ENCODE peak calls at places on chromosomes 6 and 20, in four cellular contexts. One of them, this sample, is unnamed.

GRCh38 chr6:99349620-99350141 is at the start of gene FAXC:
- DNase-seq in HepG2: peak; percentile 9
- DNase-seq in H1: peak; percentile 81
- DNase-seq in GM12878: no peak
- DNase-seq in this sample: no peak

GRCh38 chr6:158608221-158608620 is 36.3 kb downstream of the DYNLT1 start:
- DNase-seq in HepG2: no peak
- DNase-seq in H1: no peak
- DNase-seq in GM12878: no peak
- DNase-seq in this sample: no peak

GRCh38 chr20:15842872-15843271 is 730.4 kb downstream of the KIF16B start:
- DNase-seq in HepG2: no peak
- DNase-seq in H1: no peak
- DNase-seq in GM12878: no peak
- DNase-seq in this sample: no peak

GRCh38 chr6:118325220-118325860 is 222.8 kb upstream of the PLN start:
- DNase-seq in HepG2: no peak
- DNase-seq in H1: no peak
- DNase-seq in GM12878: no peak
- DNase-seq in this sample: no peak

GRCh38 chr20:39853664-39854063 is 835.4 kb downstream of the MAFB start:
- DNase-seq in HepG2: no peak
- DNase-seq in H1: peak; percentile 52
- DNase-seq in GM12878: peak; percentile 24
- DNase-seq in this sample: peak; percentile 64

GRCh38 chr20:21704408-21705385 is 767 bp upstream of the PAX1 start:
- DNase-seq in HepG2: no peak
- DNase-seq in H1: no peak
- DNase-seq in GM12878: no peak
- DNase-seq in this sample: no peak

GRCh38 chr20:17471606-17472187 is 59.5 kb downstream of the BFSP1 start:
- DNase-seq in HepG2: no peak
- DNase-seq in H1: peak; percentile 41
- DNase-seq in GM12878: no peak
- DNase-seq in this sample: no peak

GRCh38 chr6:39169448-39170344 is 54.7 kb upstream of the SAYSD1 start:
- DNase-seq in HepG2: no peak
- DNase-seq in H1: no peak
- DNase-seq in GM12878: no peak
- DNase-seq in this sample: no peak

GRCh38 chr20:32510120-32510600 is 75.0 kb downstream of the NOL4L start:
- DNase-seq in HepG2: no peak
- DNase-seq in H1: no peak
- DNase-seq in GM12878: no peak
- DNase-seq in this sample: no peak

GRCh38 chr6:93418448-93419303 is 683 bp downstream of the EPHA7 start:
- DNase-seq in HepG2: no peak
- DNase-seq in H1: peak; percentile 79
- DNase-seq in GM12878: no peak
- DNase-seq in this sample: no peak

GRCh38 chr6:25384234-25384633 is 105.1 kb downstream of the CARMIL1 start:
- DNase-seq in HepG2: no peak
- DNase-seq in H1: no peak
- DNase-seq in GM12878: no peak
- DNase-seq in this sample: no peak

GRCh38 chr6:149840345-149841075 is 23.6 kb downstream of the LRP11 start:
- DNase-seq in HepG2: peak; percentile 82
- DNase-seq in H1: peak; percentile 84
- DNase-seq in GM12878: no peak
- DNase-seq in this sample: no peak

DNA sequence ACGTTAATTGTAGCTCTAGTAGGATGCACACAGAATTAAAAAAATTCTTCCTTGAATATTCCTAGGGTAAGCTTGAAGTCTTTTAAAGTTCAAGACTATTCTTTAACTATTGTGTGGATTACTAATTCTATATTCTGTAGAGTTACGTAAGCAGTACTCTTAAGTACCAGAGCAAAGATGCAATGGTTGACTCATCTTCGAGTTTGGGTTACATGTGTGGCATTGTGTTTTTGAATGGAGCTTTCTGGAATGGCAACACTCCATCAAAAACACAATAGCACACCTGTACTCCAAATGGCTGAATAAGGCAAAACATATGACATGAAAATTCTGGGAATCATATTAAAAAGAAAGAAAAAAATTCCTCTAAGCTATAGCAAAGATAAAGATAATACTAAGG is 33.5 kb upstream of the CEP162 start:
- DNase-seq in HepG2: no peak
- DNase-seq in H1: no peak
- DNase-seq in GM12878: no peak
- DNase-seq in this sample: no peak
- TF ChIP-seq SUZ12 in HepG2: no peak
- TF ChIP-seq SUZ12 in H1: no peak
- TF ChIP-seq SUZ12 in GM12878: no peak
- TF ChIP-seq SUZ12 in this sample: no peak

GRCh38 chr6:52537001-52537753 is 39.7 kb downstream of the TRAM2 start:
- DNase-seq in HepG2: no peak
- DNase-seq in H1: no peak
- DNase-seq in GM12878: peak; percentile 92
- DNase-seq in this sample: no peak
- H3K4me1 ChIP-seq in HepG2: peaks cover 60% of the 10 kb centered on the region
- H3K4me1 ChIP-seq in H1: peaks cover 11% of the 10 kb centered on the region
- H3K4me1 ChIP-seq in GM12878: peaks cover 42% of the 10 kb centered on the region
- H3K4me1 ChIP-seq in this sample: peaks cover 5% of the 10 kb centered on the region

GRCh38 chr20:52103911-52104545 is 87.6 kb downstream of the ZFP64 start:
- DNase-seq in HepG2: no peak
- DNase-seq in H1: peak; percentile 70
- DNase-seq in GM12878: no peak
- DNase-seq in this sample: peak; percentile 56

GRCh38 chr20:52102559-52102958 is 89.0 kb downstream of the ZFP64 start:
- DNase-seq in HepG2: no peak
- DNase-seq in H1: no peak
- DNase-seq in GM12878: no peak
- DNase-seq in this sample: no peak

GRCh38 chr20:52104546-52105044 is 87.0 kb downstream of the ZFP64 start:
- DNase-seq in HepG2: no peak
- DNase-seq in H1: peak; percentile 86
- DNase-seq in GM12878: no peak
- DNase-seq in this sample: peak; percentile 56

GRCh38 chr20:52102126-52102525 is 89.5 kb downstream of the ZFP64 start:
- DNase-seq in HepG2: no peak
- DNase-seq in H1: no peak
- DNase-seq in GM12878: no peak
- DNase-seq in this sample: no peak

GRCh38 chr20:52103469-52103910 is 88.1 kb downstream of the ZFP64 start:
- DNase-seq in HepG2: no peak
- DNase-seq in H1: peak; percentile 69
- DNase-seq in GM12878: no peak
- DNase-seq in this sample: peak; percentile 25
- TF ChIP-seq SUZ12 in HepG2: no peak
- TF ChIP-seq SUZ12 in H1: no peak
- TF ChIP-seq SUZ12 in GM12878: no peak
- TF ChIP-seq SUZ12 in this sample: no peak

GRCh38 chr20:19935842-19936241 is 81.3 kb upstream of the NAA20 start:
- DNase-seq in HepG2: no peak
- DNase-seq in H1: no peak
- DNase-seq in GM12878: no peak
- DNase-seq in this sample: no peak
- H3K4me1 ChIP-seq in HepG2: peaks cover 30% of the 10 kb centered on the region
- H3K4me1 ChIP-seq in H1: peaks cover 3% of the 10 kb centered on the region
- H3K4me1 ChIP-seq in GM12878: peaks cover 23% of the 10 kb centered on the region
- H3K4me1 ChIP-seq in this sample: no peaks in the 10 kb centered on the region

GRCh38 chr6:124590001-124590400 is 372.2 kb upstream of the RNF217 start:
- DNase-seq in HepG2: no peak
- DNase-seq in H1: no peak
- DNase-seq in GM12878: no peak
- DNase-seq in this sample: no peak
- TF ChIP-seq SUZ12 in HepG2: no peak
- TF ChIP-seq SUZ12 in H1: no peak
- TF ChIP-seq SUZ12 in GM12878: no peak
- TF ChIP-seq SUZ12 in this sample: no peak

DNA sequence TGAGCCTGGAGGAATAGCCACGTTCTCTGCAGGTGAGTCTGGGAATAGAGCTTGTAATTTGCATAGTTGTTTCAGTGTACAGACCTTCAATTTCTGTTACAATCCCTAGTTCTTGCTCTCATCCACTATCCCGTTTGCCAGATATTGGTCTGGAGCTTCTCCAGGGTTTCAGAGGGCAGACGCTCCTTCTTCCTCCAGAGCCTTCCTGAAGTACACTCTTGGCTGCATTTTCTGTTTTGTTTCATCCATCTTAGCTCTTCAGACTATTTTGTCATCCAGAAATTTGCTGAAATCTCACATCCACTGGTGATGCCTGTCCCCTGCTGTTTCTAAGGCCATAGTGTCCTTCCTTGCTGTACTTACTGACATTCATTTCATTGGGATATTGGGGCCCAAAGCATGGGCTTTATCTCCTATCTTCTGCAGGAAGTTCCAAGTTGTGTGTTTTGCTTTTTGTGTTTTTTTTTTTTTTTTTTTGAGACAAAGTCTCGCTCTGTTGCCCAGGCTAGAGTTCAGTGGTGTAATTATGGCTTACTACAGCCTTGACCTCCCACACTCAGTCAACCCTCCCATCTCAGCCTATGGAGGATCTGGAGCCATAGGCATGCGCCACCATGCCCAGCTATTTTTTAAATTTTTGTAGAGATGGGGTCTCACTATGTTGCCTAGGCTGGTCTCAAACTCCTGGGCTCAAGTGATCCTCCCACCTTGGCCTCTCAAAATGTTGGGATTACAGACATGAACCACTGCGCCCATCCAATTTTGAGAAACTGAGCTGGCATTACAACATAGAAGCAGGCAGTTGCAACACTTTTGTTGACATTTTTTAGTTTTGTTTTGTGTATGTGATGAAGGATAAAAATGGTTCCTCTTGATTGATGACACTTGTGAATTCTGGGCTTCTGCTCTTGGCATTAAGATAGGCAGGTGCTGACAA is 18.8 kb downstream of the CDS2 start:
- DNase-seq in HepG2: no peak
- DNase-seq in H1: no peak
- DNase-seq in GM12878: no peak
- DNase-seq in this sample: no peak
- H3K4me1 ChIP-seq in HepG2: peaks cover 100% of the 10 kb centered on the region
- H3K4me1 ChIP-seq in H1: no peaks in the 10 kb centered on the region
- H3K4me1 ChIP-seq in GM12878: peaks cover 35% of the 10 kb centered on the region
- H3K4me1 ChIP-seq in this sample: peaks cover 6% of the 10 kb centered on the region

GRCh38 chr6:10564975-10565374 is 43.8 kb downstream of the GCNT2 start:
- DNase-seq in HepG2: no peak
- DNase-seq in H1: no peak
- DNase-seq in GM12878: no peak
- DNase-seq in this sample: no peak

GRCh38 chr6:10569392-10570127 is 48.4 kb downstream of the GCNT2 start:
- DNase-seq in HepG2: no peak
- DNase-seq in H1: no peak
- DNase-seq in GM12878: no peak
- DNase-seq in this sample: no peak

GRCh38 chr6:10565913-10566312 is 44.8 kb downstream of the GCNT2 start:
- DNase-seq in HepG2: no peak
- DNase-seq in H1: no peak
- DNase-seq in GM12878: no peak
- DNase-seq in this sample: no peak

GRCh38 chr6:10561566-10562088 is 40.5 kb downstream of the GCNT2 start:
- DNase-seq in HepG2: no peak
- DNase-seq in H1: no peak
- DNase-seq in GM12878: no peak
- DNase-seq in this sample: no peak

GRCh38 chr6:10567256-10568041 is 46.3 kb downstream of the GCNT2 start:
- DNase-seq in HepG2: peak; percentile 88
- DNase-seq in H1: no peak
- DNase-seq in GM12878: no peak
- DNase-seq in this sample: no peak
- TF ChIP-seq SUZ12 in HepG2: no peak
- TF ChIP-seq SUZ12 in H1: no peak
- TF ChIP-seq SUZ12 in GM12878: no peak
- TF ChIP-seq SUZ12 in this sample: no peak